ENCODE peak calls at places on chromosomes 5 and 9, in nine cellular contexts. One of them, this sample, is unnamed.

GRCh38 chr5:5492087-5492933 is 69.8 kb downstream of the ICE1 start:
- DNase-seq in hippocampal formation: no peak
- DNase-seq in hypothalamus: no peak
- DNase-seq in NCI-H460: peak; percentile 67
- DNase-seq in EH: peak; percentile 56
- DNase-seq in OCI-LY7: peak; percentile 75
- DNase-seq in NCI-H69: peak; percentile 81
- DNase-seq in stimulated activated CD4-positive, alpha-beta T cell treated with anti-CD3 and anti-CD28 coated beads, Interleukin-2, amount 100 ng/mL, for 48 hours: peak; percentile 11
- DNase-seq in NAMALWA: peak; percentile 91
- DNase-seq in this sample: peak; percentile 72

GRCh38 chr9:87793292-87793691 is 67.4 kb downstream of the CTSL start:
- DNase-seq in hippocampal formation: no peak
- DNase-seq in hypothalamus: no peak
- DNase-seq in NCI-H460: peak; percentile 96
- DNase-seq in EH: peak; percentile 83
- DNase-seq in OCI-LY7: no peak
- DNase-seq in NCI-H69: no peak
- DNase-seq in stimulated activated CD4-positive, alpha-beta T cell treated with anti-CD3 and anti-CD28 coated beads, Interleukin-2, amount 100 ng/mL, for 48 hours: no peak
- DNase-seq in NAMALWA: no peak
- DNase-seq in this sample: peak; percentile 56

GRCh38 chr5:17229308-17229707 is 11.9 kb downstream of the BASP1 start:
- DNase-seq in hippocampal formation: no peak
- DNase-seq in hypothalamus: no peak
- DNase-seq in NCI-H460: no peak
- DNase-seq in EH: no peak
- DNase-seq in OCI-LY7: no peak
- DNase-seq in NCI-H69: no peak
- DNase-seq in stimulated activated CD4-positive, alpha-beta T cell treated with anti-CD3 and anti-CD28 coated beads, Interleukin-2, amount 100 ng/mL, for 48 hours: no peak
- DNase-seq in NAMALWA: no peak
- DNase-seq in this sample: no peak

GRCh38 chr5:8500426-8500825 is 631.5 kb downstream of the MTRR start:
- DNase-seq in hippocampal formation: no peak
- DNase-seq in hypothalamus: no peak
- DNase-seq in NCI-H460: no peak
- DNase-seq in EH: peak; percentile 15
- DNase-seq in OCI-LY7: no peak
- DNase-seq in NCI-H69: no peak
- DNase-seq in stimulated activated CD4-positive, alpha-beta T cell treated with anti-CD3 and anti-CD28 coated beads, Interleukin-2, amount 100 ng/mL, for 48 hours: no peak
- DNase-seq in NAMALWA: no peak
- DNase-seq in this sample: peak; percentile 33

GRCh38 chr5:31355337-31355736 is 161.9 kb downstream of the CDH6 start:
- DNase-seq in hippocampal formation: no peak
- DNase-seq in hypothalamus: no peak
- DNase-seq in NCI-H460: no peak
- DNase-seq in EH: no peak
- DNase-seq in OCI-LY7: no peak
- DNase-seq in NCI-H69: no peak
- DNase-seq in stimulated activated CD4-positive, alpha-beta T cell treated with anti-CD3 and anti-CD28 coated beads, Interleukin-2, amount 100 ng/mL, for 48 hours: no peak
- DNase-seq in NAMALWA: no peak
- DNase-seq in this sample: no peak

GRCh38 chr5:149264432-149265069 is 7.1 kb upstream of the AFAP1L1 start:
- DNase-seq in hippocampal formation: no peak
- DNase-seq in hypothalamus: no peak
- DNase-seq in NCI-H460: no peak
- DNase-seq in EH: no peak
- DNase-seq in OCI-LY7: peak; percentile 72
- DNase-seq in NCI-H69: peak; percentile 86
- DNase-seq in stimulated activated CD4-positive, alpha-beta T cell treated with anti-CD3 and anti-CD28 coated beads, Interleukin-2, amount 100 ng/mL, for 48 hours: no peak
- DNase-seq in NAMALWA: peak; percentile 40
- DNase-seq in this sample: peak; percentile 92

GRCh38 chr5:139696894-139697658 is 48.9 kb downstream of the CXXC5 start:
- DNase-seq in hippocampal formation: no peak
- DNase-seq in hypothalamus: no peak
- DNase-seq in NCI-H460: no peak
- DNase-seq in EH: peak; percentile 97
- DNase-seq in OCI-LY7: no peak
- DNase-seq in NCI-H69: peak; percentile 86
- DNase-seq in stimulated activated CD4-positive, alpha-beta T cell treated with anti-CD3 and anti-CD28 coated beads, Interleukin-2, amount 100 ng/mL, for 48 hours: no peak
- DNase-seq in NAMALWA: no peak
- DNase-seq in this sample: peak; percentile 35

GRCh38 chr5:146340260-146341081 is 1.8 kb downstream of the POU4F3 start:
- DNase-seq in hippocampal formation: peak; percentile 6
- DNase-seq in hypothalamus: no peak
- DNase-seq in NCI-H460: peak; percentile 56
- DNase-seq in EH: peak; percentile 73
- DNase-seq in OCI-LY7: peak; percentile 4
- DNase-seq in NCI-H69: no peak
- DNase-seq in stimulated activated CD4-positive, alpha-beta T cell treated with anti-CD3 and anti-CD28 coated beads, Interleukin-2, amount 100 ng/mL, for 48 hours: peak; percentile 23
- DNase-seq in NAMALWA: peak; percentile 11
- DNase-seq in this sample: peak; percentile 52

GRCh38 chr9:111969061-111969460 is 72.4 kb downstream of the UGCG start:
- DNase-seq in hippocampal formation: no peak
- DNase-seq in hypothalamus: no peak
- DNase-seq in NCI-H460: no peak
- DNase-seq in EH: peak; percentile 59
- DNase-seq in OCI-LY7: no peak
- DNase-seq in NCI-H69: no peak
- DNase-seq in stimulated activated CD4-positive, alpha-beta T cell treated with anti-CD3 and anti-CD28 coated beads, Interleukin-2, amount 100 ng/mL, for 48 hours: no peak
- DNase-seq in NAMALWA: no peak
- DNase-seq in this sample: no peak

GRCh38 chr9:78714591-78714990 is 417.7 kb downstream of the PSAT1 start:
- DNase-seq in hippocampal formation: no peak
- DNase-seq in hypothalamus: no peak
- DNase-seq in NCI-H460: no peak
- DNase-seq in EH: peak; percentile 97
- DNase-seq in OCI-LY7: no peak
- DNase-seq in NCI-H69: peak; percentile 78
- DNase-seq in stimulated activated CD4-positive, alpha-beta T cell treated with anti-CD3 and anti-CD28 coated beads, Interleukin-2, amount 100 ng/mL, for 48 hours: no peak
- DNase-seq in NAMALWA: no peak
- DNase-seq in this sample: no peak

GRCh38 chr9:109311281-109311680 is 9.6 kb downstream of the EPB41L4B start:
- DNase-seq in hippocampal formation: no peak
- DNase-seq in hypothalamus: no peak
- DNase-seq in NCI-H460: no peak
- DNase-seq in EH: no peak
- DNase-seq in OCI-LY7: no peak
- DNase-seq in NCI-H69: peak; percentile 95
- DNase-seq in stimulated activated CD4-positive, alpha-beta T cell treated with anti-CD3 and anti-CD28 coated beads, Interleukin-2, amount 100 ng/mL, for 48 hours: no peak
- DNase-seq in NAMALWA: no peak
- DNase-seq in this sample: no peak

GRCh38 chr9:124011460-124012301 is at the start of gene LHX2:
- DNase-seq in hippocampal formation: peak; percentile 58
- DNase-seq in hypothalamus: no peak
- DNase-seq in NCI-H460: peak; percentile 88
- DNase-seq in EH: peak; percentile 84
- DNase-seq in OCI-LY7: no peak
- DNase-seq in NCI-H69: peak; percentile 83
- DNase-seq in stimulated activated CD4-positive, alpha-beta T cell treated with anti-CD3 and anti-CD28 coated beads, Interleukin-2, amount 100 ng/mL, for 48 hours: no peak
- DNase-seq in NAMALWA: no peak
- DNase-seq in this sample: peak; percentile 65

GRCh38 chr9:135490166-135490870 is 10.2 kb upstream of the MRPS2 start:
- DNase-seq in hippocampal formation: no peak
- DNase-seq in hypothalamus: no peak
- DNase-seq in NCI-H460: no peak
- DNase-seq in EH: no peak
- DNase-seq in OCI-LY7: no peak
- DNase-seq in NCI-H69: peak; percentile 32
- DNase-seq in stimulated activated CD4-positive, alpha-beta T cell treated with anti-CD3 and anti-CD28 coated beads, Interleukin-2, amount 100 ng/mL, for 48 hours: no peak
- DNase-seq in NAMALWA: no peak
- DNase-seq in this sample: no peak

This sample was measured in PC-3.